ENCODE peak calls at places on chromosomes 6 and 20, in seven cellular contexts. Z, U, V, S, X, C and J are unnamed samples.

GRCh38 chr6:17714879-17715860 is 8.4 kb upstream of the NUP153 start:
- DNase-seq in S (no peak), C (no peak), Z (no peak), V (peak; percentile 45), X (peak; percentile 89), U (peak; percentile 82), J (no peak)

GRCh38 chr6:109143191-109143590 is 47.9 kb downstream of the CEP57L1 start:
- DNase-seq in C (no peak), X (no peak), V (no peak), U (no peak), S (no peak), Z (no peak), J (no peak)

GRCh38 chr6:146860583-146860982 is 261.8 kb downstream of the ADGB start:
- DNase-seq in U (no peak), V (no peak), X (peak; percentile 45), Z (no peak), C (no peak), S (no peak), J (no peak)

GRCh38 chr20:10781526-10781925 is 107.7 kb upstream of the JAG1 start:
- DNase-seq in U (no peak), X (no peak), C (no peak), S (no peak), V (no peak), Z (no peak), J (no peak)

GRCh38 chr20:39338977-39339376 is 376.8 kb downstream of the DHX35 start:
- DNase-seq in Z (no peak), C (no peak), S (peak; percentile 5), U (no peak), X (no peak), V (no peak), J (no peak)

GRCh38 chr6:84350397-84350796 is 123.0 kb upstream of the CEP162 start:
- DNase-seq in Z (no peak), U (peak; percentile 18), V (no peak), S (no peak), X (no peak), C (no peak), J (no peak)

GRCh38 chr20:341682-342081 is 5.2 kb upstream of the NRSN2 start:
- DNase-seq in V (no peak), Z (no peak), U (peak; percentile 76), S (no peak), C (no peak), X (peak; percentile 76), J (no peak)

GRCh38 chr6:1384549-1385128 is 4.7 kb upstream of the FOXF2 start:
- DNase-seq in S (no peak), C (no peak), U (no peak), V (peak; percentile 71), Z (no peak), X (no peak), J (no peak)

GRCh38 chr6:160160929-160161646 is 39.5 kb downstream of the SLC22A1 start:
- DNase-seq in C (no peak), S (no peak), V (no peak), X (no peak), U (no peak), Z (peak; percentile 60), J (no peak)

GRCh38 chr6:89999995-90000825 is 105.9 kb downstream of the GJA10 start:
- DNase-seq in C (no peak), Z (no peak), X (no peak), V (no peak), U (no peak), S (no peak), J (no peak)

GRCh38 chr6:118580585-118581419 is 32.7 kb downstream of the PLN start:
- DNase-seq in X (peak; percentile 90), U (peak; percentile 92), Z (no peak), C (no peak), S (no peak), V (peak; percentile 78), J (no peak)

GRCh38 chr6:3455490-3456394 is 1.1 kb downstream of the SLC22A23 start:
- DNase-seq in Z (peak; percentile 88), C (peak; percentile 27), U (no peak), X (no peak), V (peak; percentile 82), S (peak; percentile 29), J (peak; percentile 54)

DNA sequence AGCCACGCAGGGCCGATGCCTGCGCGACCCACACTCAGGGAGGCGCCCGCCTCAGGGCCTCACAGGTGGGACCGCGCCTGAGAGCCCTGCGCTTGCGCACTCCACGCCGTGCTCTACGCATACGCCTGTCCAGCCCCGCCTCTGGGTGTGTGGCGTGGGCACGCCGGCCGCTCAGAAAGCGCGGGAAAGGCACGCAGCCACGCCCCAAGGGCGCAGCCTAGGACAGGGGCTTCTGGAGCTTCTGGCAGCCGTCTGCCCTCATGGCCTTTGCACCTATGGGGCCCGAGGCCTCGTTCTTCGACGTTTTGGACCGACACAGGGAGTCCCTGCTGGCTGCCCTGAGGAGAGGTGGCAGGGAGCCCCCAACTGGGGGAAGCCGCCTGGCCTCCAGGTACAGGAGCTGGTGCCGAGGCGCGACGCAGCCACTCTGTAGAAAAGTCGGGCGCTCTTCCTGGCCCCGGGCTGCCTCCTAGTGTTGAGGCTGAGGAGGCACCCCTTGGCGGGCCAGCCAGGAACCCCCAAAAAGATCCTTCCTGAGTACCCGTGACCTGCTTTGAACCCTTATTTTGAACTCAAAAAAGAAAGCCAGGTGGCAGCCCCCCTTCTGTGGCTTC is at the start of gene SPO11:
- DNase-seq in X (no peak), S (no peak), C (no peak), Z (no peak), V (peak; percentile 81), U (no peak), J (no peak)
- TF ChIP-seq CTCF in X (no peak), S (peak; percentile 13), C (no peak), Z (no peak), V (peak; percentile 86), U (no peak), J (peak; percentile 55)

DNA sequence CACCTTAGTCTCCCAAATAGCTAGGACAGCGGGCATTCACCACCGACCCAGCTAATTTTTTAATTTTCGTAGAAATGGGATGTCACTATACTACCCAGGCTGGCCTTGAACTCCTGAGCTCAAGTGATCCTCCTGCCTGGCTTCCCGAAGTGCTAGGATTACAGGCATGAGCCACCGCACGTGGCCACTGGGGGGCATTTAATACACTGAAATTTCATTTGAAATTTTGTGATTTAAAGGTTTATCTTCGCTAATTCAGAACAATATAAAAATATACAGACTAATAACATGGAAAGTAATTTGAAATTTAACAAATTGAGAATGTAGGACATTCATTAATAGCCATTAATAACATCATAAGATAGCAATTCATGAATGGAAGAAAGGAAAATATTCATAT is 20.5 kb upstream of the TBC1D32 start:
- DNase-seq in V (peak; percentile 54), Z (no peak), X (no peak), U (peak; percentile 7), S (no peak), C (no peak), J (no peak)
- TF ChIP-seq CTCF in V (peak; percentile 73), Z (peak; percentile 12), X (peak; percentile 51), U (peak; percentile 34), S (peak; percentile 1), C (no peak), J (no peak)

DNA sequence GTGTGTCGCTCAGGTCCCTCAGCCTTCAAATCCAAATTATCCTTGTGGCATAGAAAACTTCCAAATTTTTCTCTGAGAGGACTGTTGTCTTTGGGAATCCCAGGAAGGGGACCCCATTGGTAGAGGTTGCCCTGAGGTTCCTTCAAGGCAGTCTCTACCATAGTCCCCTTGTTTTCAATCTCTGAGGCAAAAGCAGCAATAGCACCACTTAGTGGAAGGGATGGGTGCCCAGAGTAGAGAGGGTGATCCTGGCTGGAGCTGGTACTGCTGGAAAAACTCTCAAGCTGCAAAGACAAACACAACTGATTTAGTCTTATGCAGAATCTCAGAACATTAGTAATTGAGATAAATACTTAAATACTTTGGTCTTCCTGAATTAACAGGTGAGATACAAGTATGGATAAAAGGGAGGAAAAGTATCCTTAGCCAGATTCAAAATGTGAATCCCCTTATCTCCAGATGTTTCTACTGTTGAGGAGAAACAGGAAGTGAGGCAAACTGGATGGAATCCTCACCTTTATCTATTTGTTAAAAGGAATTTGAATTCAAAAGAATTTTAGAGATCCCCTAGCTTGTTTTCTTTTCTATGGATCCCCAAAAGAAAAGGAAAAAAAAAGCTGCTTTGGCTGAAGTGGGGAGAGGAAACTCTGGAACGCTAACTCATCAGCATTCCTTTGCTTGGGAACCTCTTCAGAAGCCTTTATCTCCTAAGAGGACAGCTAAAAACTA is 13.4 kb downstream of the ZNF318 start:
- DNase-seq in V (peak; percentile 72), U (peak; percentile 46), S (no peak), C (no peak), Z (no peak), X (peak; percentile 42), J (no peak)
- TF ChIP-seq CTCF in V (peak; percentile 81), U (peak; percentile 36), S (peak; percentile 59), C (no peak), Z (no peak), X (peak; percentile 50), J (no peak)

GRCh38 chr20:3406481-3407425 is 716 bp downstream of the DNAAF9 start:
- DNase-seq in U (peak; percentile 56), V (peak; percentile 64), S (no peak), Z (peak; percentile 41), C (peak; percentile 34), X (peak; percentile 61), J (peak; percentile 54)
- TF ChIP-seq CTCF in U (no peak), V (no peak), S (no peak), Z (no peak), C (no peak), X (peak; percentile 11), J (no peak)

GRCh38 chr20:63186528-63187316 is 29.2 kb downstream of the YTHDF1 start:
- DNase-seq in Z (no peak), V (no peak), C (peak; percentile 40), X (peak; percentile 13), S (no peak), U (no peak), J (no peak)
- TF ChIP-seq CTCF in Z (no peak), V (peak; percentile 55), C (no peak), X (no peak), S (no peak), U (peak; percentile 26), J (no peak)

GRCh38 chr20:21571841-21572690 is 58.2 kb upstream of the NKX2-2 start:
- DNase-seq in V (peak; percentile 59), S (no peak), Z (no peak), U (peak; percentile 5), C (no peak), X (peak; percentile 20), J (no peak)
- TF ChIP-seq CTCF in V (peak; percentile 98), S (peak; percentile 82), Z (peak; percentile 80), U (peak; percentile 78), C (peak; percentile 71), X (peak; percentile 87), J (peak; percentile 90)

DNA sequence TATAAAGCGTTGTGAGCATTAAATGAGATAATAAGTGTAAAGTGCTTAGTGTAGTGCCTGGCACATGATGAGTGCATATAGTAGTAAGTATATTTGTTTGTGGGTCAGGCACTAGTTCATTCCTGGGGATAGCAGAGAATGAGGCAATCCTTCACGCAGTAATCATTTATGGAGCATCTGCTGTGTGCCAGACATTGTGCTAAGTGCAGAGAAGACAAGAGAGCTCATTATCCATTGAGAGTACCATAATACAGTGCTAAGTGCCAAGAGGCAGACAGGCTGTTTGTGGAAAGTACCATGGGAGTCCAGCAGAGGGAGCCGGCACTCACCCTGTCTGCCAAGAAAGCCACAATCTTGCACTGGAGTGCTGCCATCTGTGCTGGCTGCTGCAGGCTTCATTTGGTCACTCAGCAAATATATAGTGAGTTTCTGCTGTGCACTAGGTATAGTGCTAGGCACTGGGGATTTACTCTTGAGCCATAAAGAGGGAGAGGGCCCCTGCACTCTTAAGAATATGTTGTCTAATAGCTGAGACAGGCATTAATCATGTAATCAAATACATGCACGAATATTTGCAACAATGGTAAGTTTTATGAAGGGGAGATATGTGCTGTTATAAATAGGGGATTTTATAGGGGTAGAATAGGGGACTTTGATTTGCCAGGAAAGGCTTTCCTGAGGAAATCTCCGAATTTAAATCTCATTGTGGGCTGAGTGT is 12.9 kb upstream of the MROH8 start:
- DNase-seq in S (peak; percentile 82), C (peak; percentile 93), X (peak; percentile 95), U (peak; percentile 95), Z (peak; percentile 93), V (peak; percentile 93), J (peak; percentile 90)
- TF ChIP-seq CTCF in S (peak; percentile 97), C (peak; percentile 89), X (peak; percentile 98), U (peak; percentile 97), Z (peak; percentile 88), V (peak; percentile 87), J (peak; percentile 98)